ENCODE peak calls at places on chromosomes 11 and 22, in four cellular contexts. D is activated gamma-delta T cell treated with Interleukin-2 at 50 U/mL for 16 hours; K is stimulated activated CD4-positive, alpha-beta T cell treated with anti-CD3 and anti-CD28 coated beads, Interleukin-15, amount 100 ng/mL, for 1 hour; S is left cardiac atrium. C is an unnamed sample.
A peak's percentile ranks its signal among the peaks of the same experiment; 100 is the strongest.

GRCh38 chr11:66289548-66290331 is 797 bp upstream of the YIF1A start:
- DNase-seq in D (peak; percentile 68), K (peak; percentile 70), S (peak; percentile 81), C (no peak)

GRCh38 chr11:115887727-115888126 is 383.5 kb upstream of the CADM1 start:
- DNase-seq in D (no peak), K (no peak), S (no peak), C (no peak)

GRCh38 chr11:120501440-120501839 is 10.1 kb upstream of the GRIK4 start:
- DNase-seq in D (no peak), K (no peak), S (no peak), C (no peak)

GRCh38 chr22:45548991-45549736 is 46.5 kb downstream of the FBLN1 start:
- DNase-seq in D (no peak), K (no peak), S (peak; percentile 48), C (no peak)

GRCh38 chr11:6356503-6356902 is 33.8 kb upstream of the SMPD1 start:
- DNase-seq in D (no peak), K (no peak), S (no peak), C (no peak)

GRCh38 chr22:24683671-24684070 is 80.7 kb downstream of the GGT1 start:
- DNase-seq in D (no peak), K (no peak), S (no peak), C (no peak)

GRCh38 chr11:117807482-117808272 is 10.7 kb upstream of the DSCAML1 start:
- DNase-seq in D (peak; percentile 66), K (peak; percentile 71), S (peak; percentile 81), C (peak; percentile 47)

GRCh38 chr22:49113758-49114157 is 713.9 kb downstream of the BRD1 start:
- DNase-seq in D (no peak), K (no peak), S (no peak), C (no peak)

GRCh38 chr11:70872950-70873735 is 379.2 kb downstream of the SHANK2 start:
- DNase-seq in D (no peak), K (no peak), S (no peak), C (no peak)

GRCh38 chr11:62652156-62653006 is 721 bp downstream of the INTS5 start:
- DNase-seq in D (no peak), K (no peak), S (no peak), C (peak; percentile 57)

GRCh38 chr11:133753150-133753549 is 92.2 kb downstream of the SPATA19 start:
- DNase-seq in D (no peak), K (no peak), S (no peak), C (no peak)

GRCh38 chr11:2807276-2807681 is 78.3 kb downstream of the CDKN1C start:
- DNase-seq in D (peak; percentile 0), K (no peak), S (peak; percentile 72), C (no peak)

GRCh38 chr11:59680287-59681154 is 11.7 kb upstream of the PATL1 start:
- DNase-seq in D (peak; percentile 40), K (peak; percentile 16), S (peak; percentile 50), C (peak; percentile 16)

GRCh38 chr11:33089776-33090175 is 50.4 kb downstream of the TCP11L1 start:
- DNase-seq in D (no peak), K (no peak), S (no peak), C (no peak)

GRCh38 chr22:36362819-36363377 is 24.9 kb downstream of the MYH9 start:
- DNase-seq in D (no peak), K (no peak), S (no peak), C (no peak)

GRCh38 chr22:28381427-28382167 is 298.0 kb downstream of the TTC28 start:
- DNase-seq in D (no peak), K (no peak), S (no peak), C (no peak)

GRCh38 chr11:2507945-2508749 is 63.3 kb downstream of the KCNQ1 start:
- DNase-seq in D (no peak), K (no peak), S (peak; percentile 13), C (no peak)

GRCh38 chr22:36323855-36324331 is 63.9 kb downstream of the MYH9 start:
- DNase-seq in D (no peak), K (no peak), S (peak; percentile 84), C (no peak)

GRCh38 chr11:57792870-57793269 is 31.3 kb downstream of the CTNND1 start:
- DNase-seq in D (no peak), K (no peak), S (no peak), C (no peak)

GRCh38 chr11:46290598-46291309 is 13.3 kb downstream of the CREB3L1 start:
- DNase-seq in D (no peak), K (no peak), S (peak; percentile 74), C (no peak)

C was measured in NK-92 treated with Interleukin-12 subunit alpha and Interleukin-12 subunit beta, amount 100 ng/mL, for 24 hours.